ENCODE peak calls at places on chromosomes 1 and 21, in four cellular contexts. H is NB4, K is IMR-90, W is esophagus muscularis mucosa. C is an unnamed sample.

GRCh38 chr1:152313970-152314369 is 11.1 kb downstream of the FLG start:
- DNase-seq in H (peak), K (no peak), W (no peak), C (no peak)

GRCh38 chr1:2428490-2428889 is 16.1 kb upstream of the PEX10 start:
- DNase-seq in H (no peak), K (no peak), W (no peak), C (no peak)

GRCh38 chr1:211804915-211805314 is 25.6 kb downstream of the LPGAT1 start:
- DNase-seq in H (no peak), K (no peak), W (no peak), C (no peak)

GRCh38 chr1:33152685-33153432 is 29.0 kb downstream of the TRIM62 start:
- DNase-seq in H (peak), K (no peak), W (peak), C (no peak)

GRCh38 chr1:205497351-205497750 is 7.1 kb upstream of the CDK18 start:
- DNase-seq in H (no peak), K (no peak), W (no peak), C (no peak)

GRCh38 chr1:187985145-187985896 is 1156.6 kb downstream of the PLA2G4A start:
- DNase-seq in H (no peak), K (no peak), W (no peak), C (no peak)

GRCh38 chr1:175129182-175129581 is 61.5 kb downstream of the TNN start:
- DNase-seq in H (no peak), K (peak), W (no peak), C (no peak)

GRCh38 chr1:243798726-243799125 is 51.3 kb downstream of the AKT3 start:
- DNase-seq in H (no peak), K (peak), W (no peak), C (no peak)

GRCh38 chr1:26127235-26128163 is 15.9 kb downstream of the PDIK1L start:
- DNase-seq in H (peak), K (no peak), W (no peak), C (no peak)

GRCh38 chr1:111920221-111921024 is 69.0 kb downstream of the KCND3 start:
- DNase-seq in H (no peak), K (peak), W (no peak), C (peak)

GRCh38 chr1:99250724-99251123 is 13.6 kb upstream of the PLPPR4 start:
- DNase-seq in H (no peak), K (no peak), W (no peak), C (no peak)

GRCh38 chr1:84163123-84164038 is 19.3 kb downstream of the PRKACB start:
- DNase-seq in H (no peak), K (no peak), W (no peak), C (no peak)

GRCh38 chr1:61156576-61157239 is 74.3 kb downstream of the NFIA start:
- DNase-seq in H (no peak), K (no peak), W (no peak), C (no peak)

GRCh38 chr1:248861621-248862020 is 2.7 kb upstream of the ZNF692 start:
- DNase-seq in H (no peak), K (no peak), W (no peak), C (no peak)

GRCh38 chr1:195335541-195335940 is 1272.7 kb downstream of the KCNT2 start:
- DNase-seq in H (no peak), K (peak), W (no peak), C (no peak)

GRCh38 chr1:201810466-201811216 is 18.3 kb upstream of the IPO9 start:
- DNase-seq in H (no peak), K (no peak), W (no peak), C (no peak)

GRCh38 chr1:91335607-91336006 is 69.0 kb downstream of the HFM1 start:
- DNase-seq in H (no peak), K (peak), W (no peak), C (no peak)

GRCh38 chr1:154808261-154808908 is 61.7 kb downstream of the KCNN3 start:
- DNase-seq in H (no peak), K (no peak), W (no peak), C (no peak)

GRCh38 chr21:43188712-43189151 is 19.9 kb downstream of the CRYAA start:
- DNase-seq in H (no peak), K (no peak), W (no peak), C (no peak)

GRCh38 chr1:14970115-14970798 is 183.3 kb upstream of the TMEM51 start:
- DNase-seq in H (peak), K (peak), W (no peak), C (peak)

GRCh38 chr1:183548136-183548535 is 42.1 kb downstream of the NCF2 start:
- DNase-seq in H (no peak), K (no peak), W (no peak), C (no peak)

GRCh38 chr1:81142099-81142776 is 658.5 kb upstream of the ADGRL2 start:
- DNase-seq in H (no peak), K (peak), W (no peak), C (no peak)

GRCh38 chr21:36526104-36526503 is 46.2 kb upstream of the CLDN14 start:
- DNase-seq in H (no peak), K (no peak), W (no peak), C (no peak)

GRCh38 chr1:26745191-26745590 is 42.6 kb upstream of the PIGV start:
- DNase-seq in H (no peak), K (peak), W (no peak), C (no peak)

GRCh38 chr1:145872421-145872891 is 13.2 kb downstream of the ANKRD35 start:
- DNase-seq in H (peak), K (peak), W (no peak), C (no peak)

GRCh38 chr1:15833069-15833679 is 14.3 kb upstream of the SPEN start:
- DNase-seq in H (peak), K (no peak), W (no peak), C (peak)

GRCh38 chr1:184888505-184888904 is 85.8 kb downstream of the NIBAN1 start:
- DNase-seq in H (no peak), K (peak), W (no peak), C (no peak)

GRCh38 chr1:200381256-200381980 is 28.4 kb downstream of the ZNF281 start:
- DNase-seq in H (no peak), K (peak), W (no peak), C (no peak)

GRCh38 chr1:243471754-243472725 is 216.2 kb downstream of the SDCCAG8 start:
- DNase-seq in H (peak), K (peak), W (no peak), C (no peak)

GRCh38 chr1:110872366-110872744 is 593 bp upstream of the CD53 start:
- DNase-seq in H (peak), K (no peak), W (no peak), C (no peak)

GRCh38 chr1:26145041-26145959 is 13.6 kb upstream of the FAM110D start:
- DNase-seq in H (peak), K (peak), W (peak), C (no peak)

GRCh38 chr1:210292276-210292851 is 36.3 kb upstream of the HHAT start:
- DNase-seq in H (no peak), K (no peak), W (no peak), C (no peak)

GRCh38 chr1:107782192-107782845 is 182.7 kb downstream of the VAV3 start:
- DNase-seq in H (peak), K (peak), W (no peak), C (peak)

GRCh38 chr21:45869121-45870007 is 112.2 kb upstream of the COL6A1 start:
- DNase-seq in H (no peak), K (peak), W (no peak), C (no peak)

GRCh38 chr1:237717121-237717520 is 173.6 kb downstream of the ZP4 start:
- DNase-seq in H (no peak), K (no peak), W (no peak), C (no peak)
- TF ChIP-seq POLR2A in H (no peak), K (no peak), W (no peak), C (no peak)

GRCh38 chr1:156658945-156659574 is 17.1 kb downstream of the BCAN start:
- DNase-seq in H (no peak), K (no peak), W (no peak), C (no peak)

GRCh38 chr1:156658496-156658895 is 16.6 kb downstream of the BCAN start:
- DNase-seq in H (no peak), K (no peak), W (no peak), C (no peak)

GRCh38 chr1:156659672-156659993 is 17.6 kb downstream of the NES start:
- DNase-seq in H (no peak), K (no peak), W (no peak), C (no peak)

GRCh38 chr1:156660752-156661112 is 16.5 kb downstream of the NES start:
- DNase-seq in H (no peak), K (no peak), W (no peak), C (no peak)

DNA sequence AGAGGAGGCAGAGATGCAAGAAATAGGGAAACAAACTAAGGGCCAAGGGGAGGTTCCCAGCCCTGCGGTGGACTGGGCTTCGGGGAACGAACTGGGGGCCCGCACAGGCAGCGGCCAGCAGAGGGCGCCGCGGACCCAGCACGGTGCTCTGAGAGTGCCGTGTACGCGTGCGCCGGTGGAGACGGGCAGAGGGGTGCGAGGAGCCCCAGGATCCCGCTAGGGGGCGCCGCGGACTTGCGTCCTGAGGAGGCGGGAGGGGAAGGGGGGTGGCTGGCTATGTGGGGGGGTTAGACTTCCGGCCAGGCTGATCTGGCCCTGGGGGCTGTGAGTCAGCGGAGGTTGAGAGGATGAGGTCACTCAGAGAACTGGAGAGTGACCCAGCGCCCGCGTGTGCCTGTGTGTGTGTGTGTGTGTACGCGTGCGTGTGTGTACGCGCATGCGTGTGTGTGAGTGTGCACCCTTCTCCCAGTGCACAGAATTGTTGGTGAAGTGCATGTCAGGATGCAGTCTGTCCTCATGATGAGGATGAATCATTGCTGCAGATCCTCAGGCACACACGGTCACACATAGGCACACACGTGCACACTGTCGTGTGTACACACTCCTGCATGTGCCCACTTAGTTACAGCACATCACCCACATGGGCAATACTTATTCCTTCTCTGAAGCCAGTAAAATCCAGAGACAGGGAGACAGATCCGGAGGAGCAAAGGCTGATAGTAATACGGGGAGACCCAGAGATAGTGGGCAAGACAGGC is 17.0 kb downstream of the NES start:
- DNase-seq in H (peak), K (peak), W (peak), C (peak)
- TF ChIP-seq POLR2A in H (no peak), K (no peak), W (peak), C (no peak)

DNA sequence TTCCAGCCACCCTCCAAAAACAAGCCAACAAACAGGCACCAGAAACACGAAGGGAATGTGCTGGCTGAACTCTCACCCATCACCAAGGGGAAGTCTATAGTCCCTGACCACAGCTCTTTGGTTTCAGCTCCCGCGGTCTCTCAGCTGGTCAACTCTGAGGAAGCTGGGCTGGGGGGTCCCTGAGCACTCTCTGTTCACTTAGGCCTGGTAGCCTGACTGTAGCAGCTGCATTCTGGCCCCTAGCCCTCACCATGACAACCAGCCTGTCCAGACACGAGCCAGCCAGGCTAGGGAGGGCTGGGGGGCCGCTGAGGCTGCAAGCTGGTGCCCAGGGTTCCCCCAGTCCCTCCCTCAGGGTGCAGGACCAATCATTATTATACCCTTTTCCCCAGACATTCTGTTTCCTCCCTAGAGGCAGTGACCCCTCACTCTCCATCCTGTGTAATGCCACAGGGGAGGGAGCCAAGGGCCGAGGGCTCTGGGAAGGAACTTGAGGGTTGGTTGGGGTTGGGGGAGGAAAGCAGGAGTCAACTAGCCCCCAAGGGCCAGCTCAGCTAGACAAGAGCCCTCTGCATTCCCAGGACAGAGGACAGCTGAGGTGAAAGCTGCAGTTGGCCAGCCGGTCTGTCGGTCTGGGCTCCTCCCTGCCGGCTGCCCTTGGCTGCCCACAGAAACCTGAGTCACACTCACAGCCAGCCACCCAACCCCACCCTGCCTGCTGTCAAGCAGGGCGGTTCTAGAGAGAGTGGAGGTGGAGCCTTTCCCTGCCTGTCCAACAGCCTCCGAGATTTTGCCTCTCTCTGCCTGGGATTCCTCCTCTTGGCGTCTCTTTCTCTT is 1.2 kb upstream of the TRAPPC3 start:
- DNase-seq in H (peak), K (peak), W (peak), C (peak)
- TF ChIP-seq POLR2A in H (no peak), K (peak), W (no peak), C (peak)

GRCh38 chr1:3785458-3786157 is 10.7 kb downstream of the LRRC47 start:
- DNase-seq in H (peak), K (no peak), W (no peak), C (peak)
- TF ChIP-seq POLR2A in H (no peak), K (no peak), W (no peak), C (no peak)

GRCh38 chr1:225445644-225446297 is 17.9 kb upstream of the LBR start:
- DNase-seq in H (no peak), K (no peak), W (no peak), C (no peak)
- TF ChIP-seq POLR2A in H (no peak), K (no peak), W (no peak), C (no peak)

DNA sequence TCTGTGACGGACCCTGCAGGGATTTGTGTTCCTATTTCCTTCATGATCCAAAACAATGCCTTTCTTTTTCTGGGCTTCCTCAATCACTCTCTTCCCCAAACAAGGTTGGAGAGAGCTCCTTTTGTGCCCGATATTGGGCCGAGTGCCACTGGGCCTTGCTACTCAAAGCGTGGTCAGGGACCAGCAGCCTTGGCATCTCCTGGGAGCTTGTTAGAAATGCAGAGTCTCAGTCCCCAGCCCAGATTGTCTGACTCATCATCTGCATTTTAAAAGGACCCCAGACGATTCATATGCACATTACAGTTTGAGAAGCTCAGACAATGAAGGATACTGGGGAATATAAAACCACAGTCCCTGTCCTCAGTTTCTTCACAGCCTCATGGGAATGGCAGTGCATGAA is 19.9 kb downstream of the ADORA1 start:
- DNase-seq in H (no peak), K (no peak), W (no peak), C (no peak)
- TF ChIP-seq POLR2A in H (no peak), K (no peak), W (no peak), C (no peak)

GRCh38 chr1:24742090-24742938 is 2.9 kb upstream of the CLIC4 start:
- DNase-seq in H (peak), K (peak), W (no peak), C (no peak)

GRCh38 chr1:24744911-24745710 is at the start of gene CLIC4:
- DNase-seq in H (peak), K (peak), W (peak), C (peak)

GRCh38 chr1:24739241-24739640 is 6.0 kb upstream of the CLIC4 start:
- DNase-seq in H (no peak), K (no peak), W (no peak), C (no peak)

GRCh38 chr1:24745711-24746582 is 700 bp downstream of the CLIC4 start:
- DNase-seq in H (peak), K (peak), W (peak), C (no peak)

DNA sequence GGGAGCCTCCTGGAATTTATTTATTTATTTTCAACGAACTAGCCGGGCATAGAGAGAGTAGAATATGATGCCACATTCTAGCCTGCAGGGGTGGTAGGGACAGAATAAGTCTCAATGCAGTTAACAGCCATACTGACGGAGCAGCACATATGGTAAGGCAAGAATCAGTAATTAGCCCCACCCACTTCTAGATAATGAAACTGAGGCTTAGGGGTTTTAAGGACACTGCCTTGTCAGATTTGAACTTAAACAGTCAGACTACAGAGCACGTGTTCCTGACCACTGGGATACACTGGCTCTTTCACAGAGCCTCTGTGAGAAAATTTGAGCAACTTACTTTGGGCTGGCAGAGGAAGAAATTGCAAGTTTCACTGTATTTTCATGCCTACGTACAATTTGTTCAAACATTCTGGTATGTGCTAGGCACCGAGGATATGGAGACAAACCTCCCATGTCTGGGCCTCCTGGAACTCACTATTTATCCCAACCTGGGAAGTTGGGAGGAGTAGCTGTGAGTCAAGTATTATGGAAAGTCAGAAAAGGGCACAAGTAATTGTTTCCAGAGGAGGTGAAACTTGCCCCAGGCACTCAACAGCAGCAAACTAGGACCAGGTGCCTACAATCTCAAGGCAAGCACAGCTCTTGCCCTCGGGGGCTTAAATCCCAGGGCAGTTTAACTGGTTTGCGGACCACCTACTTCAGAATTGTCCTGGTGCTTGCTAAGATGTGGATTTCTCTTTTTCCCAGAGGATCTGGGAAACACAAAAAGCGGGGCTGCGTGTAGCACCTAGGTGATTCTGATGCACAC is 1.6 kb upstream of the CLIC4 start:
- DNase-seq in H (no peak), K (peak), W (no peak), C (peak)
- TF ChIP-seq POLR2A in H (no peak), K (peak), W (no peak), C (no peak)

DNA sequence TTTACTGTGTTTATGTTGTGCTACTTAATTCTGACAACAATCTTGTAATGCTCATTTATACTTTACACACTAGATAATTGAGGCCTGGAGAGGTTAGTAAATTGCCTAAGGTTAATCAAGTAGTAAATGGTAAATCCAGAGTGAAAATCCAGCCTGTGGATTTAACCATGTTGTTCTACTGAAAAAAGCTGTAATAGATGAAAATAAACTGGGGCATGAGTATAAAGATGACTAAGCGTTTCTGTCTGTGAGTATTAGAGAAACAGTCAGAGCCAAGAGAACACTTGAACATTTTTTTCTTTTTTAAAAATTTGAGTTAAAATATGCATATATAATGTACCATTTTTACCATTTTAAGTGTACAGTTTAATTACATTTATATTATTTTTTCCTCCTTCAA is 47.9 kb upstream of the LEPR start:
- DNase-seq in H (no peak), K (no peak), W (no peak), C (peak)
- TF ChIP-seq POLR2A in H (no peak), K (no peak), W (no peak), C (no peak)

GRCh38 chr21:42059721-42060120 is 11.4 kb upstream of the UMODL1 start:
- DNase-seq in H (no peak), K (no peak), W (no peak), C (no peak)
- TF ChIP-seq POLR2A in H (no peak), K (no peak), W (no peak), C (no peak)

GRCh38 chr21:37527103-37527502 is 160.5 kb downstream of the DYRK1A start:
- DNase-seq in H (no peak), K (no peak), W (peak), C (no peak)
- TF ChIP-seq POLR2A in H (no peak), K (no peak), W (no peak), C (no peak)